ENCODE peak calls at places on chromosomes 1 and 21, in six cellular contexts. J is neural progenitor cell, D is tibial nerve, A is bronchial epithelial cell, H is A549, I is upper lobe of right lung. G is an unnamed sample.

GRCh38 chr1:1479547-1480483 is 8.2 kb downstream of the ATAD3B start:
- DNase-seq in J (no peak), D (no peak), A (no peak), I (no peak), H (no peak), G (no peak)

GRCh38 chr1:218529691-218530310 is 184.7 kb downstream of the TGFB2 start:
- DNase-seq in D (no peak), A (peak; percentile 36), H (no peak), J (no peak), I (no peak), G (no peak)

GRCh38 chr1:196357913-196358312 is 250.3 kb downstream of the KCNT2 start:
- DNase-seq in D (no peak), J (no peak), A (no peak), H (no peak), I (no peak), G (no peak)

GRCh38 chr1:151513626-151514101 is 2.5 kb downstream of the CGN start:
- DNase-seq in A (peak; percentile 93), J (no peak), I (peak; percentile 87), D (no peak), H (no peak), G (no peak)

GRCh38 chr1:111729271-111729921 is 9.8 kb downstream of the INKA2 start:
- DNase-seq in A (no peak), D (no peak), I (no peak), J (peak; percentile 41), H (no peak), G (no peak)

GRCh38 chr1:244545511-244545910 is 84.4 kb downstream of the CATSPERE start:
- DNase-seq in D (no peak), J (no peak), A (no peak), H (no peak), I (no peak), G (no peak)

GRCh38 chr1:179781962-179782361 is 38.9 kb downstream of the FAM163A start:
- DNase-seq in I (no peak), A (no peak), H (no peak), J (no peak), D (no peak), G (no peak)

GRCh38 chr21:42560517-42561179 is 47.0 kb downstream of the SLC37A1 start:
- DNase-seq in J (no peak), A (no peak), I (peak; percentile 23), D (no peak), H (no peak), G (no peak)

GRCh38 chr1:98468111-98468717 is 193.3 kb upstream of the SNX7 start:
- DNase-seq in A (peak; percentile 65), I (no peak), J (peak; percentile 48), D (no peak), H (peak; percentile 71), G (peak; percentile 83)
- TF ChIP-seq CTCF in A (peak; percentile 63), I (peak; percentile 91), J (peak; percentile 83), D (peak; percentile 71), H (peak; percentile 89), G (peak; percentile 86)

GRCh38 chr1:150160964-150161626 is 11.4 kb downstream of the PLEKHO1 start:
- DNase-seq in D (no peak), A (no peak), H (no peak), J (no peak), I (no peak), G (no peak)
- TF ChIP-seq CTCF in D (no peak), A (no peak), H (no peak), J (no peak), I (no peak), G (no peak)

GRCh38 chr1:2645143-2645542 is 12.3 kb upstream of the MMEL1 start:
- DNase-seq in D (no peak), J (no peak), H (no peak), A (no peak), I (peak; percentile 42), G (no peak)

GRCh38 chr1:2644591-2645101 is 11.8 kb upstream of the MMEL1 start:
- DNase-seq in I (peak; percentile 62), D (no peak), H (no peak), J (no peak), A (no peak), G (no peak)

GRCh38 chr1:2644171-2644570 is 11.4 kb upstream of the MMEL1 start:
- DNase-seq in A (no peak), I (peak; percentile 57), J (no peak), H (no peak), D (no peak), G (no peak)

GRCh38 chr1:2646837-2647236 is 14.0 kb upstream of the MMEL1 start:
- DNase-seq in A (no peak), I (no peak), J (no peak), H (peak; percentile 27), D (no peak), G (no peak)

DNA sequence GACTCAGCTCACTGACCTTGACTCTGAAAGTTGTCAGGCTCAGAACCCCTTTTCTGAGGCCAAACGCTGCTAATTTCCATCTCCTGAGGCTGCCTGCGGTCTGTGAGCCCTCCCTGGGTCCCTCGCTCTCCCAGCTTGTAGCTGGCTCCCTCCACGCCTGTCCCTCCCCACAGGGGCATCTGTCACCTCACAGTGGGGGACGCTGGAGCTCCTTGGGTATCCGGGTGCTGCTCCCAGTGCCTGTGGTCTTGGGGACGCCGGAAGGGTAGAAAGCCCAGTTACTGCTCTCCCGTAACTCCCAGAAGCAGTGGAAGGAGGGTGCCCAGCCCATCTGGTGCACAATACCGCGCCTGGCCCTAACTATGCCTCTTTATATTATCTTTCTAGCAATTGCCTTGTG is 13.0 kb upstream of the MMEL1 start:
- DNase-seq in I (peak; percentile 31), H (no peak), J (no peak), D (no peak), A (no peak), G (no peak)
- TF ChIP-seq CTCF in I (no peak), H (no peak), J (no peak), D (no peak), A (no peak), G (no peak)

DNA sequence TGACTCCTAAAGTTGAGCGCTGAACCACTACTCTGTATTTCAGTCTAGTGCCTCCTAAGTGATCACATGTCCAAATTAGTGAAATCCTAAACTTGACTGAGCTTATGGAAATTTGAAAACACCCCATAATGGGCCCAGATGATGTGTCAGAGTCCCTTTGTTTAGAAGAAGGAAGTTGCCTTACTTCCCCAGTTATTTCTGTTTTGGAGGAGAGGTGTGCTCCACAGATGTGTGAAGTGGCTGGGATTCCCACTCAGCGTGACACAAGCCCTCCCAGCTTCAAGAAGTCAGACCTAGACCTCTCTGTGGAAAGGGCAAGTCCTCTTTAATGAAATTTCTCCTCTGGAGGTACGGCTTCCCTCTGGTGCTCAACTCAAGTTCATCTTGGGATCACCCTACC is 188.8 kb downstream of the TTLL7 start:
- DNase-seq in J (no peak), D (no peak), A (no peak), I (no peak), H (no peak), G (no peak)
- TF ChIP-seq CTCF in J (no peak), D (no peak), A (no peak), I (no peak), H (no peak), G (no peak)

GRCh38 chr1:205749826-205750682 is at the start of gene NUCKS1:
- DNase-seq in A (peak; percentile 91), I (peak; percentile 98), D (peak; percentile 98), H (peak; percentile 100), J (peak; percentile 99), G (peak; percentile 100)
- TF ChIP-seq CTCF in A (no peak), I (peak; percentile 12), D (no peak), H (no peak), J (peak; percentile 25), G (peak; percentile 29)

DNA sequence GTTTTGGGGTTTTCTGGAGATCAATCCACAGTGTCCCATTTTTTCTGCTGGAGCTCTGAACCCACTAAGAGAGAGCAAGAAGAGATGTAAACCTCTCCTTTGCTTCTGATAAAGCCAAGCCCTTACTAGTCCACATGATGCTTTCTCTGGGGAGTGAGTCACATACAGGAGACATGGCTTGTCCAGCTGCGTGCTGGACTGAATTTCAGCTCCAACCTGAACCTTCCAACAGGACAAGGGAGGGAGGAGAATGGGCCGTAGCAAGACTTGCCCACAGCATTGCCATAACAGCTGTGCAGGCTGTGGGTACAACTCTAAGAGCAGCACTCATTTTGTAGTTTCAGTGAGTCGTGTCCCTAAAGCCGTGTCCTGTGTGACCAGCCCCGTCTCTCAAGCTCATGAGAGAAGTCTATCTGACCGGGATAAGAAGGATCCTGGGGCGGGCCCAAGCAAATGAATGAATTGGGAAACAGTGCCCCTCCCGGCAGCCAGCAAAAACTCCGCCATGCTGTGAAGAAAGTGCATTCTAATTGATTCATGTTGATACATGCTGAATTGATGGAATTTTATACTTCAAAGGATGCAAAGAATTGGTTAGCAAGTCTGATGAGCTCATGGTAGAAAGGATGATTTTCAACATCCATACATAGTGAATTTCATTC is 195.2 kb downstream of the GABPA start:
- DNase-seq in H (no peak), D (no peak), A (peak; percentile 89), J (peak; percentile 18), I (no peak), G (peak; percentile 68)
- TF ChIP-seq CTCF in H (no peak), D (no peak), A (peak; percentile 49), J (peak; percentile 21), I (no peak), G (peak; percentile 24)